ENCODE peak calls at places on chromosomes 12 and 14, in six cellular contexts. One of them, this sample, is unnamed.

GRCh38 chr14:99996951-99997571 is 68.2 kb upstream of the EVL start:
- DNase-seq in fibroblast of lung: no peak
- DNase-seq in GM06990: no peak
- DNase-seq in fibroblast of pulmonary artery: no peak
- DNase-seq in right lobe of liver: no peak
- DNase-seq in brain microvascular endothelial cell: no peak
- DNase-seq in this sample: no peak

GRCh38 chr14:61188936-61189808 is 92.0 kb downstream of the TMEM30B start:
- DNase-seq in fibroblast of lung: peak
- DNase-seq in GM06990: peak
- DNase-seq in fibroblast of pulmonary artery: peak
- DNase-seq in right lobe of liver: peak
- DNase-seq in brain microvascular endothelial cell: peak
- DNase-seq in this sample: no peak

GRCh38 chr12:110657747-110658146 is 31.2 kb downstream of the HVCN1 start:
- DNase-seq in fibroblast of lung: no peak
- DNase-seq in GM06990: no peak
- DNase-seq in fibroblast of pulmonary artery: no peak
- DNase-seq in right lobe of liver: no peak
- DNase-seq in brain microvascular endothelial cell: no peak
- DNase-seq in this sample: no peak

GRCh38 chr12:103877934-103878510 is 37.0 kb upstream of the NT5DC3 start:
- DNase-seq in fibroblast of lung: peak
- DNase-seq in GM06990: peak
- DNase-seq in fibroblast of pulmonary artery: peak
- DNase-seq in right lobe of liver: peak
- DNase-seq in brain microvascular endothelial cell: peak
- DNase-seq in this sample: no peak

GRCh38 chr12:51953011-51953568 is 1.6 kb downstream of the ACVR1B start:
- DNase-seq in fibroblast of lung: no peak
- DNase-seq in GM06990: no peak
- DNase-seq in fibroblast of pulmonary artery: no peak
- DNase-seq in right lobe of liver: peak
- DNase-seq in brain microvascular endothelial cell: no peak
- DNase-seq in this sample: no peak

GRCh38 chr12:56102683-56103065 is 1.7 kb upstream of the PA2G4 start:
- DNase-seq in fibroblast of lung: no peak
- DNase-seq in GM06990: no peak
- DNase-seq in fibroblast of pulmonary artery: no peak
- DNase-seq in right lobe of liver: no peak
- DNase-seq in brain microvascular endothelial cell: no peak
- DNase-seq in this sample: no peak

GRCh38 chr14:69232388-69232787 is 27.6 kb upstream of the GALNT16 start:
- DNase-seq in fibroblast of lung: no peak
- DNase-seq in GM06990: no peak
- DNase-seq in fibroblast of pulmonary artery: no peak
- DNase-seq in right lobe of liver: no peak
- DNase-seq in brain microvascular endothelial cell: no peak
- DNase-seq in this sample: no peak

GRCh38 chr12:68451261-68452091 is 119.3 kb upstream of the MDM1 start:
- DNase-seq in fibroblast of lung: peak
- DNase-seq in GM06990: peak
- DNase-seq in fibroblast of pulmonary artery: peak
- DNase-seq in right lobe of liver: peak
- DNase-seq in brain microvascular endothelial cell: peak
- DNase-seq in this sample: no peak

GRCh38 chr12:6735448-6736191 is 11.8 kb downstream of the COPS7A start:
- DNase-seq in fibroblast of lung: peak
- DNase-seq in GM06990: no peak
- DNase-seq in fibroblast of pulmonary artery: peak
- DNase-seq in right lobe of liver: peak
- DNase-seq in brain microvascular endothelial cell: peak
- DNase-seq in this sample: no peak

GRCh38 chr12:53218551-53219114 is 11.6 kb upstream of the ITGB7 start:
- DNase-seq in fibroblast of lung: peak
- DNase-seq in GM06990: no peak
- DNase-seq in fibroblast of pulmonary artery: no peak
- DNase-seq in right lobe of liver: no peak
- DNase-seq in brain microvascular endothelial cell: no peak
- DNase-seq in this sample: no peak

GRCh38 chr14:34426313-34427295 is 35.4 kb downstream of the SPTSSA start:
- DNase-seq in fibroblast of lung: no peak
- DNase-seq in GM06990: no peak
- DNase-seq in fibroblast of pulmonary artery: no peak
- DNase-seq in right lobe of liver: peak
- DNase-seq in brain microvascular endothelial cell: no peak
- DNase-seq in this sample: no peak

GRCh38 chr14:37013116-37013515 is 159.3 kb downstream of the SLC25A21 start:
- DNase-seq in fibroblast of lung: no peak
- DNase-seq in GM06990: no peak
- DNase-seq in fibroblast of pulmonary artery: no peak
- DNase-seq in right lobe of liver: no peak
- DNase-seq in brain microvascular endothelial cell: no peak
- DNase-seq in this sample: no peak

GRCh38 chr12:54126696-54127537 is 61.9 kb downstream of the SMUG1 start:
- DNase-seq in fibroblast of lung: peak
- DNase-seq in GM06990: no peak
- DNase-seq in fibroblast of pulmonary artery: no peak
- DNase-seq in right lobe of liver: no peak
- DNase-seq in brain microvascular endothelial cell: no peak
- DNase-seq in this sample: peak

GRCh38 chr12:132386926-132387497 is 57.6 kb upstream of the GALNT9 start:
- DNase-seq in fibroblast of lung: no peak
- DNase-seq in GM06990: no peak
- DNase-seq in fibroblast of pulmonary artery: no peak
- DNase-seq in right lobe of liver: no peak
- DNase-seq in brain microvascular endothelial cell: no peak
- DNase-seq in this sample: no peak

GRCh38 chr12:52130695-52131094 is 51.2 kb downstream of the SMIM41 start:
- DNase-seq in fibroblast of lung: no peak
- DNase-seq in GM06990: no peak
- DNase-seq in fibroblast of pulmonary artery: no peak
- DNase-seq in right lobe of liver: no peak
- DNase-seq in brain microvascular endothelial cell: no peak
- DNase-seq in this sample: no peak

GRCh38 chr12:110590806-110591326 is 7.7 kb upstream of the PPTC7 start:
- DNase-seq in fibroblast of lung: peak
- DNase-seq in GM06990: peak
- DNase-seq in fibroblast of pulmonary artery: peak
- DNase-seq in right lobe of liver: no peak
- DNase-seq in brain microvascular endothelial cell: no peak
- DNase-seq in this sample: no peak

GRCh38 chr14:32449640-32450039 is 120.5 kb downstream of the AKAP6 start:
- DNase-seq in fibroblast of lung: no peak
- DNase-seq in GM06990: no peak
- DNase-seq in fibroblast of pulmonary artery: no peak
- DNase-seq in right lobe of liver: no peak
- DNase-seq in brain microvascular endothelial cell: no peak
- DNase-seq in this sample: no peak

GRCh38 chr14:67674139-67674479 is 323 bp downstream of the VTI1B start:
- DNase-seq in fibroblast of lung: peak
- DNase-seq in GM06990: no peak
- DNase-seq in fibroblast of pulmonary artery: peak
- DNase-seq in right lobe of liver: peak
- DNase-seq in brain microvascular endothelial cell: peak
- DNase-seq in this sample: no peak

GRCh38 chr12:104138747-104139186 is 757 bp upstream of the NFYB start:
- DNase-seq in fibroblast of lung: peak
- DNase-seq in GM06990: no peak
- DNase-seq in fibroblast of pulmonary artery: no peak
- DNase-seq in right lobe of liver: no peak
- DNase-seq in brain microvascular endothelial cell: no peak
- DNase-seq in this sample: no peak

GRCh38 chr12:131283191-131283861 is 329.6 kb downstream of the ADGRD1 start:
- DNase-seq in fibroblast of lung: no peak
- DNase-seq in GM06990: no peak
- DNase-seq in fibroblast of pulmonary artery: no peak
- DNase-seq in right lobe of liver: no peak
- DNase-seq in brain microvascular endothelial cell: no peak
- DNase-seq in this sample: no peak

GRCh38 chr14:77961853-77962580 is 162.1 kb downstream of the ADCK1 start:
- DNase-seq in fibroblast of lung: no peak
- DNase-seq in GM06990: no peak
- DNase-seq in fibroblast of pulmonary artery: no peak
- DNase-seq in right lobe of liver: no peak
- DNase-seq in brain microvascular endothelial cell: no peak
- DNase-seq in this sample: no peak
- TF ChIP-seq CTCF in fibroblast of lung: no peak
- TF ChIP-seq CTCF in GM06990: no peak
- TF ChIP-seq CTCF in fibroblast of pulmonary artery: no peak
- TF ChIP-seq CTCF in right lobe of liver: no peak
- TF ChIP-seq CTCF in brain microvascular endothelial cell: no peak
- TF ChIP-seq CTCF in this sample: no peak

GRCh38 chr14:104135121-104135903 is 3.1 kb upstream of the KIF26A start:
- DNase-seq in fibroblast of lung: no peak
- DNase-seq in GM06990: no peak
- DNase-seq in fibroblast of pulmonary artery: peak
- DNase-seq in right lobe of liver: peak
- DNase-seq in brain microvascular endothelial cell: no peak
- DNase-seq in this sample: no peak
- H3K4me3 ChIP-seq in fibroblast of lung: no peak
- H3K4me3 ChIP-seq in GM06990: no peak
- H3K4me3 ChIP-seq in fibroblast of pulmonary artery: no peak
- H3K4me3 ChIP-seq in right lobe of liver: no peak
- H3K4me3 ChIP-seq in brain microvascular endothelial cell: no peak
- H3K4me3 ChIP-seq in this sample: no peak

DNA sequence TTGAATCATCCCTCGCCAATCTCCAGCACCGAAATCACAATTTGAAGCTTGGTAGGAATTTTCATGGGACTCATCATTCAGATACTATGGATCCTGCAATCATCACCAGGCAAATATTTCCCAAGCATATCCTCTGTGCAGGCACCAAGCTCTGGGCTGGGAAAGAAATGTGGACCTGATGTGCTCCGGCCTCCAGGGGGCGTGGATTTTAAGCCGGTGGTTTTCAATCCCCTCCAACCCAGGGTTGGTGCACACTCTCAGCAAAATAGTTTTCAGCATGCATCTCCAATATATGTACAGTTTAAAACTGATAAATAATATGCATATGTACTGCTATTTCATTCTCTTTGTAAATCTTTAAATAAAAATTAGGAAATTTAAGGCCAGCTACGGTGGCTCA is 98.9 kb downstream of the RBM19 start:
- DNase-seq in fibroblast of lung: no peak
- DNase-seq in GM06990: no peak
- DNase-seq in fibroblast of pulmonary artery: peak
- DNase-seq in right lobe of liver: no peak
- DNase-seq in brain microvascular endothelial cell: no peak
- DNase-seq in this sample: no peak
- TF ChIP-seq CTCF in fibroblast of lung: peak
- TF ChIP-seq CTCF in GM06990: peak
- TF ChIP-seq CTCF in fibroblast of pulmonary artery: peak
- TF ChIP-seq CTCF in right lobe of liver: peak
- TF ChIP-seq CTCF in brain microvascular endothelial cell: peak
- TF ChIP-seq CTCF in this sample: no peak

DNA sequence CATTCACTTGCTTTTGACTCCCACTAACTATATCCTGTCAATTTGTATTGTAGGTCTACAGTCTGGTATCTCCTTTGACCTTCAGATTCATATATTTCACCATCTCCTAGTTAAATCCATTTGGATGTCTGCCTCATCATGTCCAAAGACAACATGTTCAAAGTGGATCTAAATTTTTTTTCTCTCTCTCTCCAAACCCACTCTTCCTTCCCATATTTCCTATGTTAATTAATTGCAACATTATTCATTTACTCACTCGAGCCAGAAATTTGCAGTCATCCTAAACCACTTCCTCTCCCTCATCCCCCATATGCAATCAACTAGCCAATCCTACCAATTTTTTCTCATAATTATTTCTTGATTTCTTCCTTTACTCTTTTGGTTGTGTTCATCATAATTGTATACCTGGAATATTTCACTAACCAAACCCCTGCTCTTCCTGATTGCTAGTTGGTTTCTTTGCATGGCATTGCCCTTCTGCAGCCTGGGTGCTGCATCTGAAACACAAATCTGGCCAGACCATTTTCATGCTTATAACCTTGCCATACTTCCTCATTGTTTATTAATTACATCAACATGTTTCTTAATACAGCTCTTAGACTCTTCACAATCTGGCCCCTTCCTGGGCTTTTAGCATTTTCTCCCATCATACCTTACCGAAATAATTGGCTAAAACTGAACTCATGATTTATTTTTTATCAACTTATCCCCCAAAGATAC is 442.2 kb downstream of the ADAMTS20 start:
- DNase-seq in fibroblast of lung: no peak
- DNase-seq in GM06990: no peak
- DNase-seq in fibroblast of pulmonary artery: no peak
- DNase-seq in right lobe of liver: no peak
- DNase-seq in brain microvascular endothelial cell: no peak
- DNase-seq in this sample: no peak
- H3K4me3 ChIP-seq in fibroblast of lung: no peak
- H3K4me3 ChIP-seq in GM06990: no peak
- H3K4me3 ChIP-seq in fibroblast of pulmonary artery: no peak
- H3K4me3 ChIP-seq in right lobe of liver: no peak
- H3K4me3 ChIP-seq in brain microvascular endothelial cell: no peak
- H3K4me3 ChIP-seq in this sample: no peak